ENCODE peak calls at places on chromosomes 5 and 9, in five cellular contexts. X is stimulated activated CD4-positive, alpha-beta T cell treated with anti-CD3 and anti-CD28 coated beads, Interleukin-1b, Interleukin-23, amount 100 ng/mL, for 1 hour; Z is NCI-H446; G is kidney epithelial cell; M is caudate nucleus. V is an unnamed sample.

GRCh38 chr5:89377752-89378455 is 494.9 kb upstream of the MEF2C start:
- DNase-seq in M (no peak), Z (no peak), G (no peak), X (no peak), V (no peak)

GRCh38 chr5:172420215-172420934 is 34.0 kb downstream of the SH3PXD2B start:
- DNase-seq in Z (peak; percentile 62), M (peak; percentile 59), G (no peak), X (no peak), V (no peak)

GRCh38 chr9:77546391-77546790 is 101.7 kb downstream of the GNA14 start:
- DNase-seq in M (no peak), X (no peak), G (no peak), Z (no peak), V (peak; percentile 13)

GRCh38 chr5:54832066-54832465 is 153.3 kb downstream of the ESM1 start:
- DNase-seq in Z (no peak), X (no peak), M (no peak), G (no peak), V (no peak)

GRCh38 chr5:15365040-15365439 is 134.9 kb upstream of the FBXL7 start:
- DNase-seq in X (no peak), G (no peak), Z (no peak), M (no peak), V (no peak)

GRCh38 chr5:161421067-161421466 is 125.5 kb downstream of the GABRB2 start:
- DNase-seq in M (no peak), G (no peak), X (no peak), Z (no peak), V (no peak)

GRCh38 chr5:44388504-44389409 is 463 bp downstream of the FGF10 start:
- DNase-seq in X (no peak), G (no peak), Z (no peak), M (no peak), V (no peak)

GRCh38 chr9:2085719-2086515 is 70.8 kb downstream of the SMARCA2 start:
- DNase-seq in X (no peak), Z (no peak), G (no peak), M (no peak), V (peak; percentile 32)

GRCh38 chr5:21219255-21219654 is 1231.3 kb upstream of the CDH18 start:
- DNase-seq in G (no peak), M (no peak), Z (no peak), X (no peak), V (no peak)

GRCh38 chr9:136085815-136086212 is 9.3 kb downstream of the NACC2 start:
- DNase-seq in X (no peak), Z (no peak), M (peak; percentile 75), G (no peak), V (no peak)

GRCh38 chr5:3615829-3616228 is 20.2 kb downstream of the IRX1 start:
- DNase-seq in X (no peak), M (no peak), G (no peak), Z (no peak), V (no peak)

GRCh38 chr5:35811108-35811741 is 45.5 kb upstream of the IL7R start:
- DNase-seq in G (no peak), X (no peak), Z (no peak), M (no peak), V (peak; percentile 26)

GRCh38 chr9:95778957-95779356 is 96.5 kb upstream of the ERCC6L2 start:
- DNase-seq in Z (no peak), M (no peak), X (no peak), G (peak; percentile 74), V (no peak)